ENCODE peak calls at places on chromosomes 13 and 19, in nine cellular contexts. G is sigmoid colon, E is right lobe of liver, V is heart left ventricle, Y is Peyer's patch, C is transverse colon, T is tibial nerve, U is testis, X is uterus. W is an unnamed sample.
A peak's percentile ranks its signal among the peaks of the same experiment; 100 is the strongest.

GRCh38 chr13:111371720-111372119 is 51.3 kb downstream of the TEX29 start:
- DNase-seq in G (no peak), E (no peak), V (no peak), Y (no peak), C (no peak), T (no peak), U (no peak), X (no peak), W (no peak)

GRCh38 chr13:73090116-73090811 is 31.5 kb downstream of the KLF5 start:
- DNase-seq in G (no peak), E (no peak), V (no peak), Y (no peak), C (peak; percentile 72), T (no peak), U (no peak), X (no peak), W (no peak)

GRCh38 chr13:66532146-66532545 is 698.0 kb downstream of the PCDH9 start:
- DNase-seq in G (no peak), E (no peak), V (no peak), Y (no peak), C (no peak), T (no peak), U (no peak), X (no peak), W (no peak)

GRCh38 chr19:36420961-36421748 is 2.7 kb upstream of the ZFP82 start:
- DNase-seq in G (no peak), E (no peak), V (peak; percentile 35), Y (no peak), C (no peak), T (no peak), U (peak; percentile 58), X (peak; percentile 17), W (no peak)

GRCh38 chr19:36060430-36060829 is 5.7 kb downstream of the WDR62 start:
- DNase-seq in G (no peak), E (peak; percentile 56), V (peak; percentile 62), Y (no peak), C (peak; percentile 24), T (no peak), U (peak; percentile 74), X (peak; percentile 35), W (peak; percentile 34)

GRCh38 chr19:38990949-38991697 is 15.6 kb upstream of the FBXO17 start:
- DNase-seq in G (no peak), E (peak; percentile 51), V (no peak), Y (no peak), C (no peak), T (no peak), U (peak; percentile 20), X (no peak), W (no peak)

GRCh38 chr19:33953592-33953991 is 156.9 kb downstream of the KCTD15 start:
- DNase-seq in G (no peak), E (no peak), V (no peak), Y (no peak), C (no peak), T (no peak), U (no peak), X (no peak), W (no peak)

GRCh38 chr13:34466301-34466700 is 475.8 kb upstream of the NBEA start:
- DNase-seq in G (no peak), E (no peak), V (no peak), Y (no peak), C (no peak), T (no peak), U (no peak), X (no peak), W (no peak)

GRCh38 chr13:22114630-22115311 is 443.9 kb downstream of the FGF9 start:
- DNase-seq in G (no peak), E (no peak), V (no peak), Y (no peak), C (no peak), T (no peak), U (no peak), X (no peak), W (no peak)

GRCh38 chr13:40433577-40433976 is 232.9 kb downstream of the FOXO1 start:
- DNase-seq in G (no peak), E (no peak), V (no peak), Y (peak; percentile 78), C (peak; percentile 56), T (no peak), U (no peak), X (no peak), W (no peak)

GRCh38 chr13:40430234-40430633 is 236.2 kb downstream of the FOXO1 start:
- DNase-seq in G (peak; percentile 79), E (no peak), V (no peak), Y (no peak), C (no peak), T (no peak), U (no peak), X (peak; percentile 31), W (no peak)

GRCh38 chr13:40434516-40435397 is 231.7 kb downstream of the FOXO1 start:
- DNase-seq in G (no peak), E (no peak), V (no peak), Y (no peak), C (no peak), T (no peak), U (no peak), X (no peak), W (no peak)

GRCh38 chr13:40428354-40428753 is 238.1 kb downstream of the FOXO1 start:
- DNase-seq in G (no peak), E (no peak), V (no peak), Y (no peak), C (no peak), T (no peak), U (no peak), X (no peak), W (no peak)

DNA sequence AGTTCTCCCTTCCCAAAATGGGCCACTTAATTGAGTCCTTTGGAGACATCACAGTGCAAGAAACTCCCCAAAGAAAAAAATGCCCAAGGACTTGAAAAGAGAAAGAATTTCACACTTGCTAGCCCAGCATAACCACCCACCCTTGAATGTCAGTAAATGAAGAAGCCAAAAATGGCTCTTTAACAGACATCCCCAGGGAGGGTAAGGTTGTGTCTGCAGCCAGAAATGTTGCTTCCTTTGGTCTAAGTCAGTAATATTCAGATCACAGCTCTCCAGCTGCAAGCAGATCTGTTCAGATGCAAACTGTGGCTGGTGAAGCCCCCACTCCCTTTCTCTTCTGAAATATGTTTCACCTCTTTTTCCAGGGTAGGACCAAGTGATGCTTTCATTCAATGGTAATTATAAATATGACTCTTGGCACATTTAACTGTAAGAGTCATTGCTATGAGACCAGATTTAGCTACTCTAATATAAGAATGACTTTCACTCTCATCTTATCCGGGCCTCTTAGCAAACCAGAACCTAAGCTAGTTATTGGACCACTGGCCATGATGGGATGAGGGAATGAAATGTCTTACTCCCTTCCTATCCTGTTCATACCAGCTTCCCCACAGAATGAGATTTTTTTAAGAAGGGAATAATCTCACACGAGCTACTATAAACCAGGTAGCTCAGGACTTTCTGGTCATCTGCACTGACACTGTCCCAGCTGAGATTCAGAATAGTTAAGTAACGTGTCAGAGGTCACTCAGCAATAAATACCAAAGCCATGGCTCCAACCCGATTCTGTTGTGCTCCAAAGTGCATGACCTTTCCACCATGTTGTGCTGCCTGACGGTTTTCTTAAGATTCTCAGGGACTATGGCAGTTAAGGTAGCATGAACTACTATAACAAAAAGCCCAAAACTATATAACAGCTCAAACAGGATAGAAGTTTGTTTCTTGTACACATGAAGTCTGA is 234.1 kb downstream of the FOXO1 start:
- DNase-seq in G (no peak), E (no peak), V (no peak), Y (no peak), C (no peak), T (no peak), U (no peak), X (no peak), W (no peak)
- TF ChIP-seq POLR2A in G (no peak), E (no peak), V (no peak), Y (no peak), C (no peak), T (no peak), U (no peak), X (no peak), W (no peak)

DNA sequence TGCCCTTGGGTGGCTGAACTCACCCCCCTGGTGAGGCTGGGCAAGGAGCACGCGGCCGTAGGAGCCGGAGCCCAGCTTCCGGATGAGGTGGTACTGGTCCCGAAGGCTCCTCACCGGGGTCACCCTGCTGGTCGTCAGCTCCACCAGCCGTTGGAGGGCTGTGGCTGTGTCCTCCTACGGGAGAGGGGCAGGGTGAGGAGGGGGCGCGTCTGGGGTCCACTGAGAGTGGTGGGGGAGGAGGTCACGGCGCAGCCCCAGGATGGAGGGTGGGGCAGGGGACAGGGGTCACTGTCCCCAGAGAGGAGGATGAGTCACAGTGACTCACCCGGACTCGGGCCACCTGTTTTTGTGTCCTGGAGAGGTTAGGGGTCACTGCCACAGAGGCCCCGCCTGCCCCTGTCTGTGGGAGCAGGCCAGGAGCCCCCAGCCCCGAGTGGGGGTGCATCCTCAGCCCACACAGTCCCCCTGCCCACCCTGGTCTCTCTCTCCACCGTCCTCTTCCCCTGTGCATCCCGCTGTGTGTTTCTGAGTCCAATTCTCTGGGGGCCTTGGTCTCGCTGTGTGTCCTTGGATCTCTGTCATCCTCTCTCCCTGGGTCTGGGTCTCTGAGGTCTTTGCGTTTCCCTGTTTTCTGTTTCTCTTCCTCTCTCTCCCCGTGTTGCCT is 435 bp downstream of the SBK3 start:
- DNase-seq in G (no peak), E (no peak), V (no peak), Y (no peak), C (no peak), T (no peak), U (no peak), X (no peak), W (no peak)
- H3K27ac ChIP-seq in G (no peak overlapping the region), E (no peak overlapping the region), V (no peak overlapping the region), Y (no peak overlapping the region), C (no peak overlapping the region), T (no peak overlapping the region), U (no peak overlapping the region), X (no peak overlapping the region), W (peak overlapping the region; percentile 92)

GRCh38 chr19:6539514-6539913 is 8.7 kb downstream of the TNFSF9 start:
- DNase-seq in G (no peak), E (no peak), V (no peak), Y (no peak), C (no peak), T (no peak), U (no peak), X (no peak), W (no peak)
- TF ChIP-seq POLR2A in G (no peak), E (no peak), V (no peak), Y (no peak), C (no peak), T (no peak), U (no peak), X (no peak), W (no peak)

GRCh38 chr19:55686311-55687050 is 11.5 kb downstream of the EPN1 start:
- DNase-seq in G (no peak), E (no peak), V (peak; percentile 21), Y (no peak), C (no peak), T (no peak), U (peak; percentile 63), X (no peak), W (no peak)
- H3K27ac ChIP-seq in G (no peak overlapping the region), E (no peak overlapping the region), V (no peak overlapping the region), Y (peak overlapping the region; percentile 90), C (peak overlapping the region; percentile 84), T (no peak overlapping the region), U (no peak overlapping the region), X (no peak overlapping the region), W (no peak overlapping the region)